ENCODE peak calls at places on chromosomes 7 and 10, in five cellular contexts. Z is astrocyte of the spinal cord; E is AG04450; T is CD4-positive, alpha-beta memory T cell; A is cardiac muscle cell. X is an unnamed sample.
A peak's percentile ranks its signal among the peaks of the same experiment; 100 is the strongest.

GRCh38 chr7:47345754-47346377 is 236.0 kb downstream of the TNS3 start:
- DNase-seq in A (no peak), E (no peak), Z (no peak), T (no peak), X (no peak)

GRCh38 chr10:24603333-24603732 is 120.4 kb downstream of the ARHGAP21 start:
- DNase-seq in A (peak; percentile 48), E (no peak), T (no peak), Z (peak; percentile 61), X (no peak)

GRCh38 chr7:37570145-37570544 is 113.4 kb upstream of the GPR141 start:
- DNase-seq in T (no peak), Z (no peak), E (no peak), A (no peak), X (no peak)

GRCh38 chr7:54783952-54784351 is 24.9 kb upstream of the SEC61G start:
- DNase-seq in E (no peak), A (no peak), Z (no peak), T (no peak), X (no peak)

GRCh38 chr10:86668297-86669165 is at the start of gene LDB3:
- DNase-seq in T (no peak), A (peak; percentile 40), Z (peak; percentile 65), E (no peak), X (no peak)

GRCh38 chr7:88092676-88092999 is 127.2 kb downstream of the SRI start:
- DNase-seq in A (no peak), T (no peak), E (no peak), Z (no peak), X (no peak)

GRCh38 chr7:12091164-12091563 is 119.9 kb upstream of the TMEM106B start:
- DNase-seq in T (no peak), Z (no peak), E (no peak), A (no peak), X (no peak)

GRCh38 chr7:110600983-110601382 is 489.9 kb upstream of the LRRN3 start:
- DNase-seq in Z (no peak), E (no peak), T (no peak), A (no peak), X (no peak)

GRCh38 chr10:79270471-79271246 is 76.6 kb upstream of the PPIF start:
- DNase-seq in Z (no peak), E (no peak), T (no peak), A (no peak), X (no peak)

GRCh38 chr10:36351159-36351558 is 709.1 kb upstream of the FZD8 start:
- DNase-seq in Z (no peak), T (no peak), A (peak; percentile 60), E (no peak), X (no peak)

GRCh38 chr10:8616166-8616565 is 561.7 kb downstream of the GATA3 start:
- DNase-seq in A (no peak), T (no peak), E (no peak), Z (no peak), X (no peak)

GRCh38 chr10:116722736-116723427 is 19.5 kb downstream of the HSPA12A start:
- DNase-seq in E (no peak), Z (no peak), A (no peak), T (no peak), X (no peak)

GRCh38 chr7:103715376-103716110 is 269.5 kb upstream of the SLC26A5 start:
- DNase-seq in Z (no peak), E (no peak), A (no peak), T (no peak), X (no peak)

GRCh38 chr7:12210179-12211053 is 678 bp upstream of the TMEM106B start:
- DNase-seq in A (no peak), E (no peak), Z (no peak), T (no peak), X (peak; percentile 58)

GRCh38 chr7:33928986-33929385 is 23.6 kb downstream of the BMPER start:
- DNase-seq in T (no peak), A (no peak), E (no peak), Z (no peak), X (no peak)

GRCh38 chr7:30595461-30596042 is 874 bp downstream of the GARS1 start:
- DNase-seq in Z (peak; percentile 6), A (peak; percentile 14), T (no peak), E (no peak), X (peak; percentile 15)

GRCh38 chr7:34060548-34060947 is 155.2 kb downstream of the BMPER start:
- DNase-seq in T (no peak), A (peak; percentile 92), E (no peak), Z (no peak), X (no peak)

GRCh38 chr7:2970907-2971306 is 72.8 kb downstream of the CARD11 start:
- DNase-seq in T (no peak), Z (no peak), E (no peak), A (no peak), X (no peak)

GRCh38 chr10:101226888-101227736 is 2.2 kb downstream of the LBX1 start:
- DNase-seq in Z (no peak), A (no peak), T (no peak), E (no peak), X (peak; percentile 55)

GRCh38 chr10:66805610-66806009 is 120.2 kb upstream of the LRRTM3 start:
- DNase-seq in E (no peak), Z (peak; percentile 56), T (no peak), A (no peak), X (no peak)

GRCh38 chr10:69461327-69462025 is 10.2 kb downstream of the TSPAN15 start:
- DNase-seq in A (no peak), E (no peak), T (no peak), Z (no peak), X (no peak)

GRCh38 chr7:33392143-33392542 is 262.8 kb downstream of the BBS9 start:
- DNase-seq in T (no peak), A (no peak), Z (no peak), E (no peak), X (no peak)

GRCh38 chr10:32953277-32953927 is 4.6 kb downstream of the ITGB1 start:
- DNase-seq in T (no peak), E (no peak), Z (no peak), A (peak; percentile 44), X (no peak)

GRCh38 chr7:67267914-67268313 is 271.3 kb downstream of the TYW1 start:
- DNase-seq in Z (no peak), E (no peak), T (no peak), A (peak; percentile 15), X (no peak)

GRCh38 chr10:130301026-130301892 is 165.1 kb downstream of the GLRX3 start:
- DNase-seq in E (no peak), A (peak; percentile 74), Z (peak; percentile 36), T (peak; percentile 74), X (no peak)

GRCh38 chr7:14504134-14504533 is 398.4 kb downstream of the DGKB start:
- DNase-seq in E (no peak), A (no peak), Z (no peak), T (no peak), X (peak; percentile 62)

GRCh38 chr7:3007696-3008095 is 36.0 kb downstream of the CARD11 start:
- DNase-seq in A (no peak), Z (no peak), E (no peak), T (no peak), X (no peak)

GRCh38 chr7:127934711-127935110 is 96.5 kb downstream of the LRRC4 start:
- DNase-seq in T (no peak), E (no peak), Z (no peak), A (no peak), X (no peak)
- H3K4me3 ChIP-seq in T (no peak overlapping the region), E (no peak overlapping the region), Z (no peak overlapping the region), A (no peak overlapping the region), X (no peak overlapping the region)

DNA sequence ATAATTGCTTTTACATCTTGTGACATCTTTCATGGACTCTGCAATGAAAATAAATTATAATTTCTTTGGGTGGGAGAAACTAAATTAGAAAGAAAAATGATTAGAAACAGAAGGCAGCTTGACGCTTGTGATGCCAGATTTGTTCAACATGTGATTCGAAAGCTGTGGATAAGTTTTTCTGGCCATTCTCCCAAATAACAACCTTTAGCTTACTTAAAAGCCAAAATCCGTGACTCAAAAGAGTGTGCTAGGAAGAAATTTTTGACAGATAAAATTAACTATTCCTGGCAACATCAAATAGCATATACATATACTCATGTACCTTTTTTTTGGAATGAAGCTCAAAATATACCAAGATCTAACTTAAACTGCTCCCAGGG is 15.9 kb upstream of the SLC26A4 start:
- DNase-seq in T (no peak), Z (no peak), A (peak; percentile 66), E (no peak), X (no peak)
- H3K4me3 ChIP-seq in T (no peak overlapping the region), Z (no peak overlapping the region), A (no peak overlapping the region), E (no peak overlapping the region), X (no peak overlapping the region)

DNA sequence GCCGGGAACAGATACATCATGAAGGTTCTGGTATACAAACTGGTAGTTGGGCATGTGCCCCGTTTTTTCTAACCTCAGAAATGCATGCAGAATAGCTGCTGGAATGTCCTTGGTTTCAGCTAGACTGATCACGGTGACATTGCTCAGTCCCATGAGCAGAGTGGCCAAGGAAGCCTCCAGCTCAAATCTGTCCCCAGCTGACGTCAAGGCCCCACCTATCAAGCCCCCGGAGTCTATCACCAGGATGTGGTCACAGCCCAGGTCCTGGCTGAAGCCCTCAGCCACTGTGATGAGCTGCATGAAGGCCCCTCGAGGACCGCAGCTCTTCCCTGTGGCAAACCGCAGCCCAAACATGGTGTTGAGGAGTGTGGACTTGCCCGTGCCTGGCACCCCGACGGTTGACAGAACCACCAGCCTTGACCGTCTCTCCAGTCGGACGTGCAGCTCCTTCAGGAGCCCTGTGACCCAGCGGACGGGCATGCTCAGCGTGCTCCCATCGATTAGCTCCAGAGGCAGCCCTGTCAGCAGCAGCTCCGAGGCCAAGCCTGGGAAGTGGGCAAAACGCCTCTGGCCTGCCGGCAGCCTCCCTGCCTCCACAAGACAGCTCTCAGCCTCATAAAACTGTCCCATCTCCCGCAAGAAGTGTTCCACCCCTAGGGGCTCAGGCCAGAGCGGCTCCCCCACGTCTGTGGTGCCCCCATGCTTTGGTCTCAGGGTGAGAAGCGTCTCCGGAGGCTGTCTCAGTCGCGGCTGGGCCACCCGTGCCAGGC is 7.8 kb upstream of the MRPS24 start:
- DNase-seq in A (no peak), T (no peak), E (no peak), Z (no peak), X (no peak)
- H3K4me3 ChIP-seq in A (no peak overlapping the region), T (no peak overlapping the region), E (no peak overlapping the region), Z (no peak overlapping the region), X (no peak overlapping the region)

DNA sequence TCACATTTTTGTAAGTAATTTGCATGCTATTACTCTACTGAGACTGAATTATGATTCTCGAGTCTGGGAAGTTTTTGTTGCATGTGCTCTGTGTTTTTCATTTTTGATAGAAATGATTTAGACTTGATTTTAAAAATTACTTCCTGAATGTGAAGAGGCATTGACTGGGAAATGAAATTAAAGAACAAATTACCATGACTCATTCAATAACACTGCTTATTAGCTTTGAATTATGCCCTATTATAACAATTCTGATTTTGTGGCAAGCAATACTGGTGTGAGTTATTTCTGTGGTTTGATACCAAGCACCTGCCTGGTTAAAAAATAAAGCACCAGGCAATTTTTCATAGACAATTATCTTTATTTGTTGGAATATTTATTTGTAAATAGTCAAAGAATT is 546 bp downstream of the LSMEM1 start:
- DNase-seq in E (no peak), T (no peak), Z (peak; percentile 14), A (no peak), X (no peak)
- H3K4me3 ChIP-seq in E (no peak overlapping the region), T (no peak overlapping the region), Z (no peak overlapping the region), A (no peak overlapping the region), X (no peak overlapping the region)

GRCh38 chr7:6399351-6399750 is 48.4 kb downstream of the DAGLB start:
- DNase-seq in A (no peak), T (no peak), Z (no peak), E (no peak), X (no peak)
- H3K4me3 ChIP-seq in A (no peak overlapping the region), T (no peak overlapping the region), Z (no peak overlapping the region), E (no peak overlapping the region), X (no peak overlapping the region)